ENCODE peak calls at places on chromosome 17, in eight cellular contexts. One of them, this sample, is unnamed.

GRCh38 chr17:71872843-71873242 is 248.0 kb upstream of the SOX9 start:
- DNase-seq in gastrocnemius medialis: no peak
- DNase-seq in adrenal gland: no peak
- DNase-seq in ovary: no peak
- DNase-seq in H9: no peak
- DNase-seq in HCT116: no peak
- DNase-seq in stomach: no peak
- DNase-seq in coronary artery: no peak
- DNase-seq in this sample: no peak

GRCh38 chr17:78400581-78401240 is 22.3 kb downstream of the PGS1 start:
- DNase-seq in gastrocnemius medialis: no peak
- DNase-seq in adrenal gland: no peak
- DNase-seq in ovary: no peak
- DNase-seq in H9: no peak
- DNase-seq in HCT116: no peak
- DNase-seq in stomach: no peak
- DNase-seq in coronary artery: no peak
- DNase-seq in this sample: no peak

GRCh38 chr17:59853168-59853918 is 39.4 kb downstream of the TUBD1 start:
- DNase-seq in gastrocnemius medialis: no peak
- DNase-seq in adrenal gland: peak
- DNase-seq in ovary: no peak
- DNase-seq in H9: peak
- DNase-seq in HCT116: no peak
- DNase-seq in stomach: peak
- DNase-seq in coronary artery: no peak
- DNase-seq in this sample: no peak

GRCh38 chr17:1298616-1299015 is 19.2 kb downstream of the TRARG1 start:
- DNase-seq in gastrocnemius medialis: no peak
- DNase-seq in adrenal gland: no peak
- DNase-seq in ovary: no peak
- DNase-seq in H9: peak
- DNase-seq in HCT116: no peak
- DNase-seq in stomach: no peak
- DNase-seq in coronary artery: no peak
- DNase-seq in this sample: no peak

GRCh38 chr17:60577147-60577925 is 22.7 kb upstream of the PPM1D start:
- DNase-seq in gastrocnemius medialis: no peak
- DNase-seq in adrenal gland: peak
- DNase-seq in ovary: peak
- DNase-seq in H9: peak
- DNase-seq in HCT116: no peak
- DNase-seq in stomach: no peak
- DNase-seq in coronary artery: no peak
- DNase-seq in this sample: no peak

GRCh38 chr17:71071837-71072236 is 902.5 kb downstream of the KCNJ2 start:
- DNase-seq in gastrocnemius medialis: no peak
- DNase-seq in adrenal gland: no peak
- DNase-seq in ovary: no peak
- DNase-seq in H9: no peak
- DNase-seq in HCT116: peak
- DNase-seq in stomach: no peak
- DNase-seq in coronary artery: no peak
- DNase-seq in this sample: no peak

GRCh38 chr17:30000755-30001257 is 59.4 kb downstream of the EFCAB5 start:
- DNase-seq in gastrocnemius medialis: no peak
- DNase-seq in adrenal gland: no peak
- DNase-seq in ovary: no peak
- DNase-seq in H9: no peak
- DNase-seq in HCT116: no peak
- DNase-seq in stomach: no peak
- DNase-seq in coronary artery: no peak
- DNase-seq in this sample: no peak

GRCh38 chr17:16255481-16255901 is 38.5 kb downstream of the PIGL start:
- DNase-seq in gastrocnemius medialis: no peak
- DNase-seq in adrenal gland: peak
- DNase-seq in ovary: peak
- DNase-seq in H9: peak
- DNase-seq in HCT116: no peak
- DNase-seq in stomach: peak
- DNase-seq in coronary artery: peak
- DNase-seq in this sample: no peak

GRCh38 chr17:263271-263670 is 81.8 kb upstream of the DOC2B start:
- DNase-seq in gastrocnemius medialis: no peak
- DNase-seq in adrenal gland: no peak
- DNase-seq in ovary: no peak
- DNase-seq in H9: no peak
- DNase-seq in HCT116: no peak
- DNase-seq in stomach: peak
- DNase-seq in coronary artery: no peak
- DNase-seq in this sample: peak

GRCh38 chr17:42521666-42522262 is 14.3 kb upstream of the NAGLU start:
- DNase-seq in gastrocnemius medialis: no peak
- DNase-seq in adrenal gland: peak
- DNase-seq in ovary: peak
- DNase-seq in H9: peak
- DNase-seq in HCT116: no peak
- DNase-seq in stomach: no peak
- DNase-seq in coronary artery: peak
- DNase-seq in this sample: no peak

GRCh38 chr17:66691644-66692500 is 143.0 kb upstream of the CACNG5 start:
- DNase-seq in gastrocnemius medialis: no peak
- DNase-seq in adrenal gland: peak
- DNase-seq in ovary: peak
- DNase-seq in H9: peak
- DNase-seq in HCT116: no peak
- DNase-seq in stomach: no peak
- DNase-seq in coronary artery: peak
- DNase-seq in this sample: no peak

GRCh38 chr17:29514792-29515191 is 52.0 kb downstream of the ABHD15 start:
- DNase-seq in gastrocnemius medialis: no peak
- DNase-seq in adrenal gland: no peak
- DNase-seq in ovary: no peak
- DNase-seq in H9: no peak
- DNase-seq in HCT116: no peak
- DNase-seq in stomach: no peak
- DNase-seq in coronary artery: no peak
- DNase-seq in this sample: no peak

GRCh38 chr17:21573961-21574610 is 118.2 kb upstream of the KCNJ18 start:
- DNase-seq in gastrocnemius medialis: peak
- DNase-seq in adrenal gland: peak
- DNase-seq in ovary: peak
- DNase-seq in H9: no peak
- DNase-seq in HCT116: no peak
- DNase-seq in stomach: peak
- DNase-seq in coronary artery: no peak
- DNase-seq in this sample: no peak

GRCh38 chr17:152860-153420 is 15.6 kb downstream of the SCGB1C2 start:
- DNase-seq in gastrocnemius medialis: no peak
- DNase-seq in adrenal gland: no peak
- DNase-seq in ovary: no peak
- DNase-seq in H9: no peak
- DNase-seq in HCT116: no peak
- DNase-seq in stomach: no peak
- DNase-seq in coronary artery: no peak
- DNase-seq in this sample: no peak

GRCh38 chr17:62794666-62794971 is 13.5 kb downstream of the MARCHF10 start:
- DNase-seq in gastrocnemius medialis: no peak
- DNase-seq in adrenal gland: no peak
- DNase-seq in ovary: no peak
- DNase-seq in H9: no peak
- DNase-seq in HCT116: no peak
- DNase-seq in stomach: no peak
- DNase-seq in coronary artery: no peak
- DNase-seq in this sample: no peak

GRCh38 chr17:76263896-76264295 is 1.3 kb upstream of the UBALD2 start:
- DNase-seq in gastrocnemius medialis: no peak
- DNase-seq in adrenal gland: no peak
- DNase-seq in ovary: no peak
- DNase-seq in H9: no peak
- DNase-seq in HCT116: no peak
- DNase-seq in stomach: no peak
- DNase-seq in coronary artery: no peak
- DNase-seq in this sample: no peak
- TF ChIP-seq CTCF in gastrocnemius medialis: no peak
- TF ChIP-seq CTCF in adrenal gland: no peak
- TF ChIP-seq CTCF in ovary: no peak
- TF ChIP-seq CTCF in H9: no peak
- TF ChIP-seq CTCF in HCT116: no peak
- TF ChIP-seq CTCF in stomach: no peak
- TF ChIP-seq CTCF in coronary artery: no peak
- TF ChIP-seq CTCF in this sample: no peak

DNA sequence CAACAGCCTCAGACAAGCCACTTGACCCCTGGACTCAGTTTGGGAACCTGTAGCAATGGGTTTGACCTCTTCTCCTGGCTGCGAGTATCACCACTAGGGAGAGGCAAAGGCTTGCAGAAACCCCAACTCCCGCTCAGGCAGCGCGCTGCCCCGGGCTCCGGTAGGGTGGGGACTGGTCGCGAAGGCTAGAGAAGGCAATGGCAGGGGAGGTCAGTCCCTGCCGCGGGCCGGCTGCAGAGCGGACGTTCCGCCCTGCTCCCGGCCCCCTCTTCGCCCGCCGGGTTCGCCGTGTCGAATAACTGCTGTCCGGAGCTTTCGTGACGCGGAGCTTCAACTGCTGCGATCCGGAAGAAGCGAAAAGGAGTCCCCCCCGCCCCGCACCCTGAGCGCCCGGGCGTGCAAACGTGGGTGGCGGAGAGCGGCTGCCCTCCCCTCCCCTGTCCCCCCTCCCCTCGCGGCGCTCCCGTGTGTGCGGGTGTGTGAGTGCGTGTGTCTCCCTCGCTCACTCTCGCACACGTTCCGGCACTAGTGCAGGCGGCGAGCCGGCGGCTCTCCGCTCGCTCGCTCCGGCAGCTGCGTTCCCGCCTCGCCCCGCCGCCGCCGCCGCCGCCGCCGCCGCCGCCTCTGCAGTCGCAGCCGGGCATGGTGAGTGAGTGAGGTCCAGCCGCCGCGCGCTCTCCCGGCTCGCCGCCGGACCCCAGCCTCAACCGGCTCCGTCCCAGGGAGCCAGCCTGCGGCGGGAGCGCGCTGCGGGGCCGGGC is 792 bp upstream of the SHISA6 start:
- DNase-seq in gastrocnemius medialis: no peak
- DNase-seq in adrenal gland: no peak
- DNase-seq in ovary: no peak
- DNase-seq in H9: peak
- DNase-seq in HCT116: no peak
- DNase-seq in stomach: peak
- DNase-seq in coronary artery: peak
- DNase-seq in this sample: no peak
- TF ChIP-seq CTCF in gastrocnemius medialis: no peak
- TF ChIP-seq CTCF in adrenal gland: no peak
- TF ChIP-seq CTCF in ovary: no peak
- TF ChIP-seq CTCF in H9: peak
- TF ChIP-seq CTCF in HCT116: no peak
- TF ChIP-seq CTCF in stomach: no peak
- TF ChIP-seq CTCF in coronary artery: no peak
- TF ChIP-seq CTCF in this sample: peak

GRCh38 chr17:50148226-50149098 is 2.0 kb downstream of the PPP1R9B start:
- DNase-seq in gastrocnemius medialis: no peak
- DNase-seq in adrenal gland: no peak
- DNase-seq in ovary: peak
- DNase-seq in H9: peak
- DNase-seq in HCT116: no peak
- DNase-seq in stomach: peak
- DNase-seq in coronary artery: no peak
- DNase-seq in this sample: no peak
- TF ChIP-seq CTCF in gastrocnemius medialis: no peak
- TF ChIP-seq CTCF in adrenal gland: no peak
- TF ChIP-seq CTCF in ovary: no peak
- TF ChIP-seq CTCF in H9: no peak
- TF ChIP-seq CTCF in HCT116: peak
- TF ChIP-seq CTCF in stomach: no peak
- TF ChIP-seq CTCF in coronary artery: no peak
- TF ChIP-seq CTCF in this sample: no peak

GRCh38 chr17:8268550-8269298 is 19.6 kb downstream of the PFAS start:
- DNase-seq in gastrocnemius medialis: no peak
- DNase-seq in adrenal gland: no peak
- DNase-seq in ovary: no peak
- DNase-seq in H9: no peak
- DNase-seq in HCT116: no peak
- DNase-seq in stomach: no peak
- DNase-seq in coronary artery: no peak
- DNase-seq in this sample: no peak
- TF ChIP-seq CTCF in gastrocnemius medialis: no peak
- TF ChIP-seq CTCF in adrenal gland: no peak
- TF ChIP-seq CTCF in ovary: no peak
- TF ChIP-seq CTCF in H9: no peak
- TF ChIP-seq CTCF in HCT116: no peak
- TF ChIP-seq CTCF in stomach: no peak
- TF ChIP-seq CTCF in coronary artery: no peak
- TF ChIP-seq CTCF in this sample: no peak